ENCODE peak calls at places on chromosomes 5 and 9, in five cellular contexts. Q, Y, V, X and G are unnamed samples.

GRCh38 chr5:154308457-154309360 is 118.2 kb downstream of the GALNT10 start:
- DNase-seq in Y (no peak), Q (no peak), V (no peak), X (peak; percentile 62), G (peak; percentile 30)

GRCh38 chr5:172743112-172743959 is 27.7 kb downstream of the DUSP1 start:
- DNase-seq in Q (no peak), V (no peak), X (no peak), Y (no peak), G (no peak)

GRCh38 chr5:151730381-151730780 is 28.1 kb downstream of the ATOX1 start:
- DNase-seq in V (no peak), Q (no peak), X (no peak), Y (no peak), G (no peak)

GRCh38 chr5:96745025-96745424 is 62.7 kb downstream of the ERAP1 start:
- DNase-seq in Q (no peak), Y (no peak), X (no peak), V (no peak), G (no peak)

GRCh38 chr5:58950224-58950623 is 367.3 kb downstream of the RAB3C start:
- DNase-seq in Y (no peak), Q (no peak), X (no peak), V (no peak), G (no peak)

GRCh38 chr5:138569759-138570158 is 5.4 kb downstream of the HSPA9 start:
- DNase-seq in Y (no peak), X (no peak), V (no peak), Q (no peak), G (peak; percentile 70)

GRCh38 chr9:1005043-1005667 is 28.7 kb downstream of the DMRT3 start:
- DNase-seq in Y (no peak), X (peak; percentile 43), Q (no peak), V (no peak), G (peak; percentile 76)

GRCh38 chr9:14315754-14316573 is 2.0 kb upstream of the NFIB start:
- DNase-seq in V (no peak), Y (peak; percentile 30), X (peak; percentile 47), Q (peak; percentile 52), G (no peak)

GRCh38 chr9:122032346-122032745 is 60.8 kb downstream of the TTLL11 start:
- DNase-seq in V (no peak), X (no peak), Y (no peak), Q (no peak), G (no peak)

GRCh38 chr5:138752341-138752950 is 779 bp upstream of the CTNNA1 start:
- DNase-seq in Q (peak; percentile 37), V (no peak), Y (no peak), X (no peak), G (peak; percentile 31)

GRCh38 chr5:115186794-115187193 is 17.1 kb upstream of the TRIM36 start:
- DNase-seq in V (no peak), Y (no peak), X (no peak), Q (no peak), G (peak; percentile 11)

GRCh38 chr9:32741706-32742105 is 41.6 kb upstream of the TMEM215 start:
- DNase-seq in V (no peak), X (peak; percentile 34), Q (no peak), Y (no peak), G (peak; percentile 60)

GRCh38 chr5:135449608-135450007 is 2.5 kb upstream of the DCANP1 start:
- DNase-seq in Y (no peak), Q (no peak), V (no peak), X (no peak), G (no peak)

GRCh38 chr9:7970666-7971335 is 171.2 kb upstream of the DMAC1 start:
- DNase-seq in X (peak; percentile 4), V (no peak), Y (no peak), Q (no peak), G (no peak)

GRCh38 chr9:95649801-95650213 is 133.0 kb upstream of the PTCH1 start:
- DNase-seq in Q (no peak), Y (no peak), X (no peak), V (no peak), G (no peak)

GRCh38 chr5:143155445-143155844 is 248.0 kb downstream of the NR3C1 start:
- DNase-seq in Q (no peak), Y (no peak), X (no peak), V (no peak), G (no peak)
- TF ChIP-seq CTCF in Q (no peak), Y (no peak), X (no peak), V (no peak), G (no peak)

DNA sequence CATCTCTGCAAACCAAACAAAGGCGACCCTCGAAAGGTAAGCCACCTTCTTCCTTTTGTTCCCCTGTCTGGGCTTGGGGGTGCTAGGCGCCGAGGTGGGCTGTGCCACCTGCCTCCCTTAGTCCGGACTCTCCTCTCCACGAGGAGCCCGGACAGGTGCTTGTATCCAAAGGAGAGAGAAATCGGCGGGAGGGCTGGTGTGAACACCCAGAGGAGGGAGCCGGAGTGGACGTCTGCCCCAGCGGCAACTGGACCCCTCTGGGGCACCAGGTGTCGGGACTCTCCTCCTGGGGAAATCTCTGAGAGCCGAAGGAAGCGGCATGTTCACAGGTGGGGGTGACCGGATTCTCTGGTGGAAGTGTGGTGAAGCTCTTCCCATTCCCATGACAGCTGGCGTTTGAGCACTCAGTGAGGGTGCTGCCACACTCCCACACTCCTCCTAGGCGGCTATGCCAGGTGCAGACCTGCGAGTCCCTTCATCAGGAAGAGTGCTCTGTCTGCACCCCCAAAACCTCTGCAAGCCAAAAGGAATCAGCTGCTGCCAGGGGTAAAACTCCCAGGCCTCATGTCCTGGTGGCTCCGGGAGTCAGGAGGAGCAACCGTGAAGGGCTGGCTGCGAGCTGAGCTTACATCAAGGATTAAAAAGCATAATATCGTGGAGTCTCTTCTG is 912 bp downstream of the KCNIP1 start:
- DNase-seq in Q (no peak), X (no peak), Y (no peak), V (no peak), G (no peak)
- H3K4me3 ChIP-seq in Q (no peak overlapping the region), X (no peak overlapping the region), Y (no peak overlapping the region), V (no peak overlapping the region), G (no peak overlapping the region)

GRCh38 chr5:67149933-67150523 is 46.6 kb downstream of the CD180 start:
- DNase-seq in X (peak; percentile 42), Y (no peak), V (no peak), Q (no peak), G (no peak)
- TF ChIP-seq CTCF in X (peak; percentile 75), Y (no peak), V (no peak), Q (peak; percentile 51), G (peak; percentile 13)

GRCh38 chr5:187617-188451 is 3.5 kb upstream of the LRRC14B start:
- DNase-seq in V (no peak), X (no peak), Q (no peak), Y (peak; percentile 16), G (no peak)
- H3K4me3 ChIP-seq in V (no peak overlapping the region), X (no peak overlapping the region), Q (no peak overlapping the region), Y (peak overlapping the region; percentile 47), G (no peak overlapping the region)

GRCh38 chr9:128809831-128810230 is 8.5 kb upstream of the ENDOG start:
- DNase-seq in X (no peak), V (no peak), Q (no peak), Y (no peak), G (no peak)
- TF ChIP-seq CTCF in X (no peak), V (no peak), Q (no peak), Y (no peak), G (no peak)